ENCODE peak calls at places on chromosomes 4 and X, in nine cellular contexts. R is kidney glomerular epithelial cell, X is WTC11, Y is right lobe of liver, C is Daoy, U is NCI-H2029, V is EL, P is neural crest cell, Z is T-helper 9 cell. H is an unnamed sample.

GRCh38 chr4:56656346-56656643 is 24.8 kb downstream of the HOPX start:
- DNase-seq in V (peak; percentile 19), P (peak; percentile 14), Y (no peak), U (no peak), R (no peak), X (peak; percentile 29), C (no peak), Z (peak; percentile 21), H (peak; percentile 27)

GRCh38 chrX:130304587-130305368 is 34.9 kb upstream of the SLC25A14 start:
- DNase-seq in V (no peak), U (no peak), Y (peak; percentile 72), Z (no peak), X (no peak), C (no peak), R (no peak), P (no peak), H (no peak)

GRCh38 chr4:72022553-72022952 is 9.2 kb upstream of the NPFFR2 start:
- DNase-seq in U (no peak), Y (no peak), C (no peak), X (no peak), Z (no peak), V (no peak), R (no peak), P (no peak), H (no peak)

GRCh38 chrX:37785569-37785968 is 5.7 kb downstream of the CYBB start:
- DNase-seq in C (peak; percentile 4), R (no peak), Y (no peak), V (no peak), P (no peak), U (no peak), Z (no peak), X (no peak), H (no peak)

GRCh38 chrX:16743604-16744325 is 24.4 kb downstream of the SYAP1 start:
- DNase-seq in V (peak; percentile 66), P (no peak), C (peak; percentile 82), Z (no peak), X (no peak), Y (peak; percentile 69), R (peak; percentile 11), U (no peak), H (no peak)

GRCh38 chrX:40465735-40466551 is 114.8 kb upstream of the ATP6AP2 start:
- DNase-seq in X (no peak), P (no peak), R (no peak), U (no peak), Y (no peak), C (no peak), V (no peak), Z (no peak), H (no peak)

GRCh38 chrX:49761481-49761880 is 65.7 kb upstream of the PAGE1 start:
- DNase-seq in Z (no peak), U (no peak), X (peak; percentile 10), Y (no peak), V (peak; percentile 0), P (no peak), C (peak; percentile 2), R (no peak), H (no peak)

GRCh38 chr4:126775485-126776106 is 857.2 kb upstream of the INTU start:
- DNase-seq in V (no peak), U (no peak), C (no peak), P (no peak), Y (no peak), X (no peak), Z (no peak), R (no peak), H (no peak)

GRCh38 chr4:160180206-160180605 is 1077.3 kb downstream of the RAPGEF2 start:
- DNase-seq in U (no peak), V (no peak), C (peak; percentile 50), Z (no peak), P (no peak), Y (no peak), R (no peak), X (no peak), H (no peak)

GRCh38 chr4:13559414-13559813 is 15.1 kb upstream of the NKX3-2 start:
- DNase-seq in Z (no peak), R (peak; percentile 74), Y (no peak), U (no peak), P (no peak), X (no peak), V (peak; percentile 90), C (peak; percentile 67), H (no peak)

GRCh38 chrX:1321689-1322088 is 14.9 kb upstream of the IL3RA start:
- DNase-seq in P (no peak), C (no peak), V (no peak), X (no peak), R (no peak), Y (no peak), Z (no peak), U (no peak), H (no peak)

GRCh38 chr4:190020790-190021717 is 6.0 kb downstream of the FRG2 start:
- DNase-seq in U (no peak), R (no peak), Y (peak; percentile 53), X (peak; percentile 73), P (no peak), Z (no peak), C (peak; percentile 78), V (peak; percentile 53), H (peak; percentile 43)

GRCh38 chr4:40194602-40195161 is 2.1 kb upstream of the RHOH start:
- DNase-seq in P (no peak), X (no peak), Z (no peak), C (peak; percentile 15), Y (no peak), V (peak; percentile 21), U (no peak), R (no peak), H (no peak)

GRCh38 chr4:13988347-13989265 is 361.1 kb upstream of the BOD1L1 start:
- DNase-seq in R (peak; percentile 78), P (no peak), Z (no peak), C (peak; percentile 94), V (peak; percentile 97), Y (no peak), U (no peak), X (no peak), H (no peak)

GRCh38 chr4:157043131-157043530 is 32.8 kb upstream of the GLRB start:
- DNase-seq in C (peak; percentile 35), V (peak; percentile 49), P (no peak), Y (no peak), U (no peak), R (peak; percentile 39), X (no peak), Z (no peak), H (no peak)

GRCh38 chr4:54254915-54255246 is 25.8 kb downstream of the PDGFRA start:
- DNase-seq in P (no peak), V (no peak), Z (no peak), Y (no peak), U (no peak), C (no peak), R (no peak), X (no peak), H (no peak)

GRCh38 chr4:132071815-132072214 is 1077.3 kb upstream of the PCDH10 start:
- DNase-seq in U (no peak), C (no peak), P (no peak), Z (no peak), R (no peak), Y (no peak), V (peak; percentile 8), X (no peak), H (no peak)

GRCh38 chr4:130608121-130608520 is 1512.2 kb downstream of the C4orf33 start:
- DNase-seq in P (no peak), Y (no peak), U (no peak), X (no peak), V (no peak), R (no peak), C (no peak), Z (no peak), H (no peak)

GRCh38 chrX:119421306-119421705 is 22.2 kb downstream of the SLC25A43 start:
- DNase-seq in Y (no peak), U (no peak), C (no peak), V (no peak), R (no peak), P (no peak), Z (no peak), X (no peak), H (no peak)

GRCh38 chrX:32045149-32045548 is 973.3 kb upstream of the FTHL17 start:
- DNase-seq in U (no peak), C (peak; percentile 5), X (no peak), Z (no peak), R (no peak), V (no peak), P (no peak), Y (no peak), H (no peak)